ENCODE peak calls at places on chromosome 15, in eight cellular contexts. M, I, C, Q, K, T, N and F are unnamed samples.

GRCh38 chr15:99135194-99135593 is 30.3 kb downstream of the SYNM start:
- DNase-seq in N (no peak), I (peak), C (no peak), T (no peak), Q (no peak), K (no peak), M (no peak), F (no peak)

GRCh38 chr15:69730281-69731235 is 277.9 kb downstream of the RPLP1 start:
- DNase-seq in M (no peak), Q (no peak), N (no peak), C (no peak), K (no peak), T (no peak), I (no peak), F (no peak)

GRCh38 chr15:100951965-100952364 is 32.8 kb downstream of the LRRK1 start:
- DNase-seq in Q (no peak), T (no peak), K (no peak), I (no peak), N (no peak), M (no peak), C (no peak), F (no peak)

GRCh38 chr15:40010681-40011080 is 28.3 kb downstream of the SRP14 start:
- DNase-seq in C (no peak), I (no peak), K (no peak), Q (no peak), M (no peak), T (no peak), N (no peak), F (no peak)

GRCh38 chr15:100712226-100712625 is 109.8 kb downstream of the ASB7 start:
- DNase-seq in C (peak), K (no peak), M (no peak), Q (no peak), N (no peak), T (no peak), I (no peak), F (no peak)

GRCh38 chr15:62848631-62849050 is 193.9 kb upstream of the TPM1 start:
- DNase-seq in I (no peak), K (no peak), N (no peak), T (no peak), C (no peak), M (no peak), Q (no peak), F (no peak)

GRCh38 chr15:40930430-40931299 is 1.5 kb downstream of the DLL4 start:
- DNase-seq in M (peak), K (no peak), T (peak), N (peak), Q (no peak), I (peak), C (peak), F (peak)

GRCh38 chr15:73806698-73807483 is 53.7 kb upstream of the INSYN1 start:
- DNase-seq in C (no peak), I (no peak), M (no peak), N (no peak), Q (no peak), T (no peak), K (no peak), F (no peak)